ENCODE peak calls at places on chromosomes 6 and 20, in four cellular contexts. One of them, this sample, is unnamed.

GRCh38 chr6:154522576-154522975 is 12.1 kb upstream of the CNKSR3 start:
- DNase-seq in tibial nerve: no peak
- DNase-seq in A549: no peak
- DNase-seq in mammary epithelial cell: no peak
- DNase-seq in this sample: no peak

GRCh38 chr20:20412750-20413149 is 44.8 kb downstream of the INSM1 start:
- DNase-seq in tibial nerve: no peak
- DNase-seq in A549: no peak
- DNase-seq in mammary epithelial cell: no peak
- DNase-seq in this sample: no peak

GRCh38 chr20:50464026-50464724 is 46.0 kb upstream of the PTPN1 start:
- DNase-seq in tibial nerve: no peak
- DNase-seq in A549: peak
- DNase-seq in mammary epithelial cell: peak
- DNase-seq in this sample: no peak

GRCh38 chr20:14664101-14664500 is 326.7 kb upstream of the FLRT3 start:
- DNase-seq in tibial nerve: no peak
- DNase-seq in A549: no peak
- DNase-seq in mammary epithelial cell: no peak
- DNase-seq in this sample: no peak

GRCh38 chr6:27312146-27312949 is at the start of gene POM121L2:
- DNase-seq in tibial nerve: no peak
- DNase-seq in A549: peak
- DNase-seq in mammary epithelial cell: peak
- DNase-seq in this sample: no peak

GRCh38 chr6:21873562-21873961 is 280.0 kb downstream of the SOX4 start:
- DNase-seq in tibial nerve: no peak
- DNase-seq in A549: no peak
- DNase-seq in mammary epithelial cell: peak
- DNase-seq in this sample: no peak

GRCh38 chr6:27297857-27298730 is 14.0 kb downstream of the POM121L2 start:
- DNase-seq in tibial nerve: no peak
- DNase-seq in A549: peak
- DNase-seq in mammary epithelial cell: peak
- DNase-seq in this sample: no peak

GRCh38 chr6:94071835-94072234 is 652.5 kb upstream of the EPHA7 start:
- DNase-seq in tibial nerve: no peak
- DNase-seq in A549: peak
- DNase-seq in mammary epithelial cell: no peak
- DNase-seq in this sample: no peak

GRCh38 chr6:16623733-16624132 is 137.5 kb downstream of the ATXN1 start:
- DNase-seq in tibial nerve: no peak
- DNase-seq in A549: no peak
- DNase-seq in mammary epithelial cell: no peak
- DNase-seq in this sample: no peak

GRCh38 chr6:41568202-41568584 is 22.0 kb downstream of the FOXP4 start:
- DNase-seq in tibial nerve: no peak
- DNase-seq in A549: no peak
- DNase-seq in mammary epithelial cell: no peak
- DNase-seq in this sample: no peak

GRCh38 chr6:41571066-41571780 is 25.0 kb downstream of the FOXP4 start:
- DNase-seq in tibial nerve: no peak
- DNase-seq in A549: no peak
- DNase-seq in mammary epithelial cell: no peak
- DNase-seq in this sample: no peak

GRCh38 chr6:41566961-41567360 is 20.8 kb downstream of the FOXP4 start:
- DNase-seq in tibial nerve: no peak
- DNase-seq in A549: no peak
- DNase-seq in mammary epithelial cell: no peak
- DNase-seq in this sample: no peak

GRCh38 chr6:41570270-41570615 is 24.1 kb downstream of the FOXP4 start:
- DNase-seq in tibial nerve: no peak
- DNase-seq in A549: no peak
- DNase-seq in mammary epithelial cell: no peak
- DNase-seq in this sample: no peak

DNA sequence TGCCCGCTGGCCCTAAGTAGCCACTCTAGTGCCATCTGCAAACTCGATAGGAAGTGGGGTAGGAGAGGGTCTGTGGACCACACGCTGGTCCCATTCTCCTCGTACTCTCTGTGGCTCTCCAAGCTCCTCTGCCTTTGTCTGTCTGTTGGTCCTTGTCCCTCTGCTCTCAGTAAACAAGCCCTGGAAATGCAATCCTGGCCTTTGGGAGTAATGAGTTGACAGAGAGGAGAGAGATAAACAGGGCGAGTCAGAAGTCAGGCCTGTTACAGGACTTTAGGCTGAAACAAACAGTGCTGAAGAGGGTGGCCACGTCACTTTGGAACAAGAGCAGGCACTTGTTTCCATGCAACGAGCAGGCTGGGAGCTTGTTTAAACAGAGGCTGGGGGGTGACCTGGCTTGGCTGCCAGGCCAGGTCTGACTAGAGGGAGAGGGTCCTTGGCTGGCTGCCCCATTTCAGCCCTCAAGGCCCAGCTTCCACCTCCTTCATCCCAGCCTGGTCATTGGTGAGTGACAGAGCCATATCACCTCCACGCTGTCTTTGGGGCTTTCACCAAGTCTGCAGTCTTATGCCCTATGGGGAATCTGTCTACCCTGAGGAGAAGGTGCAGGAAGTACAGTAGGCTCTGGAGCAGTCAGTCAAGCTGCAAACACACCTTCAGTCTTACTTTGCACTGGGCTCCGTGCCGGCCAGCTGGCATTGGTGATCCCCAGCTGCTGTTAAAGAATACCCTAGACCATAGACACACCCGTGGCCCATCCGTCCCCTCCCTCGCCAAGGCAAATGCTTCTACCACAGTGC is 22.6 kb downstream of the FOXP4 start:
- DNase-seq in tibial nerve: no peak
- DNase-seq in A549: peak
- DNase-seq in mammary epithelial cell: no peak
- DNase-seq in this sample: no peak
- H3K27ac ChIP-seq in tibial nerve: peak
- H3K27ac ChIP-seq in A549: no peak
- H3K27ac ChIP-seq in mammary epithelial cell: no peak
- H3K27ac ChIP-seq in this sample: no peak

GRCh38 chr6:74936886-74937285 is 269.0 kb downstream of the COL12A1 start:
- DNase-seq in tibial nerve: no peak
- DNase-seq in A549: no peak
- DNase-seq in mammary epithelial cell: peak
- DNase-seq in this sample: no peak
- H3K27ac ChIP-seq in tibial nerve: no peak
- H3K27ac ChIP-seq in A549: no peak
- H3K27ac ChIP-seq in mammary epithelial cell: no peak
- H3K27ac ChIP-seq in this sample: peak

DNA sequence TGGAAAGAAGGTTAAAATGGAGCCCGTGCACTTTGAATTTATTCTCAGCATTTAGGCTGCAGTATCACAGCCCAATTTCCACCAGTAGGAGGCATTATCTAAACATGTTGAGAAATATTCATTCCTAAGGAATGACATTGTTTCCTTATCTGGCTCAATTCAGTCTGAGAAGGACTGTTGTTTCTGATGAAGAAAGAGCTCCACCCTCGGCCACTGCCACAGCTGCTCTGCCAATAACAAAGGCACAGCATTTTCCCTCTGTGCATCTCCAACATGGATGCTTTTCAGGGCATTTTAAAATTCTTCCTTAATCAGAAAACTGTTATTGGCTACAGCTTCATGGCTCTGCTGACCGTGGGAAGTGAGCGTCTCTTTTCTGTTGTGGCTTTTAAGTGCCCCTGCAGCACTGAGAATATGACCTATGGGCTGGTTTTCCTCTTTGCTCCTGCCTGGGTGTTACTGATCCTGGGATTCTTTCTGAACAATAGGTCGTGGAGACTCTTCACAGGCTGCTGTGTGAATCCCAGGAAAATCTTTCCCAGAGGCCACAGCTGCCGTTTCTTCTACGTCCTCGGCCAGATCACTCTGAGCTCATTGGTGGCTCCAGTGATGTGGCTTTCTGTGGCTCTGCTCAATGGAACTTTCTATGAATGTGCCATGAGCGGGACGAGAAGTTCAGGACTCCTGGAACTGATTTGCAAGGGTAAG is at the start of gene CALHM5:
- DNase-seq in tibial nerve: peak
- DNase-seq in A549: peak
- DNase-seq in mammary epithelial cell: peak
- DNase-seq in this sample: peak
- H3K27ac ChIP-seq in tibial nerve: peak
- H3K27ac ChIP-seq in A549: no peak
- H3K27ac ChIP-seq in mammary epithelial cell: no peak
- H3K27ac ChIP-seq in this sample: no peak

DNA sequence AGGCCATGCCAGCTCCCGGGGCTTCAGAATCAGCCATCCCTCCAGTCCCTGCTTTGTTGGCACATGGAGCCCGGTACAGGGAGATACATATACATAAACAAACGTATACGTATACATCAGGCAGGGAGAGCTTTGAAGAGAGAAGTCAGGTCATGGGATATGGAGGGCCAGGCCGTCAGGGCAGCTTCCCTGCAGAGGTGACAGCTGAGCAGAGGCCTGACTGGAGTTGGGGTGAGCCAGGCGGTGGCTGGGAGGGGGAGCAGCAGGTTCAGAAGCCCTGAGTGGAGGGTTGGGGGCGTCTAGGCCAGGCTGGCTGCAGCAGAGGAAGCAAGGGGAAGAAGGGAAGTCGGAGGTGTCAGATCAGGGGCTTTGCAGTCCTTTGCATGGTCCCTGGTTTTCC is 61.7 kb downstream of the STK35 start:
- DNase-seq in tibial nerve: no peak
- DNase-seq in A549: no peak
- DNase-seq in mammary epithelial cell: no peak
- DNase-seq in this sample: no peak
- H3K27ac ChIP-seq in tibial nerve: no peak
- H3K27ac ChIP-seq in A549: no peak
- H3K27ac ChIP-seq in mammary epithelial cell: no peak
- H3K27ac ChIP-seq in this sample: no peak

GRCh38 chr6:127813682-127814027 is 87.2 kb downstream of the THEMIS start:
- DNase-seq in tibial nerve: no peak
- DNase-seq in A549: no peak
- DNase-seq in mammary epithelial cell: no peak
- DNase-seq in this sample: no peak
- H3K27ac ChIP-seq in tibial nerve: no peak
- H3K27ac ChIP-seq in A549: no peak
- H3K27ac ChIP-seq in mammary epithelial cell: no peak
- H3K27ac ChIP-seq in this sample: no peak